ENCODE peak calls at places on chromosomes 12 and 14, in five cellular contexts. W is stimulated activated naive CD8-positive, alpha-beta T cell treated with anti-CD3 and anti-CD28 coated beads, Interleukin-15, Interleukin-2, amounts not matched to agents 100 U/mL and 50 U/mL, for 24 hours; X is effector CD4-positive, alpha-beta T cell; Z is amygdala; K is NCI-H1417. C is an unnamed sample.

GRCh38 chr12:132955933-132956725 is at the start of gene ZNF605:
- DNase-seq in K (peak), Z (peak), X (peak), W (peak), C (peak)

GRCh38 chr12:53184828-53185227 is 4.1 kb upstream of the CSAD start:
- DNase-seq in W (no peak), Z (no peak), X (no peak), K (no peak), C (no peak)

GRCh38 chr12:53643232-53643992 is 17.2 kb upstream of the ATF7 start:
- DNase-seq in Z (no peak), X (no peak), W (no peak), K (no peak), C (no peak)

GRCh38 chr12:103779410-103780092 is 61.5 kb downstream of the NT5DC3 start:
- DNase-seq in K (no peak), Z (no peak), X (no peak), W (no peak), C (peak)

GRCh38 chr12:89236237-89236636 is 116.1 kb downstream of the DUSP6 start:
- DNase-seq in K (no peak), X (no peak), W (no peak), Z (no peak), C (no peak)

GRCh38 chr14:66495214-66496098 is 9.3 kb downstream of the CCDC196 start:
- DNase-seq in W (peak), K (peak), X (peak), Z (peak), C (peak)

GRCh38 chr14:22303589-22304195 is 285.3 kb downstream of the DAD1 start:
- DNase-seq in W (no peak), X (no peak), Z (no peak), K (peak), C (no peak)

GRCh38 chr12:13404111-13404628 is 207.6 kb downstream of the EMP1 start:
- DNase-seq in W (no peak), X (no peak), Z (no peak), K (no peak), C (no peak)

GRCh38 chr12:998020-998874 is 7.2 kb downstream of the ERC1 start:
- DNase-seq in X (no peak), K (no peak), W (no peak), Z (no peak), C (no peak)

GRCh38 chr12:8950702-8951478 is 1.4 kb upstream of the M6PR start:
- DNase-seq in Z (no peak), K (no peak), W (no peak), X (no peak), C (no peak)

GRCh38 chr14:73753043-73753886 is 39.1 kb upstream of the PNMA1 start:
- DNase-seq in Z (no peak), K (no peak), W (no peak), X (peak), C (no peak)

GRCh38 chr14:94713115-94713514 is 56.8 kb downstream of the GSC start:
- DNase-seq in Z (no peak), W (no peak), X (no peak), K (no peak), C (no peak)

GRCh38 chr12:88432536-88433462 is 147.5 kb downstream of the KITLG start:
- DNase-seq in X (no peak), K (no peak), Z (no peak), W (no peak), C (no peak)

GRCh38 chr14:70086685-70087379 is 101.9 kb downstream of the SLC8A3 start:
- DNase-seq in X (no peak), Z (no peak), K (peak), W (peak), C (peak)

GRCh38 chr14:94174622-94175402 is 690 bp downstream of the PPP4R4 start:
- DNase-seq in W (peak), K (peak), X (no peak), Z (no peak), C (no peak)

GRCh38 chr12:53345486-53346195 is 9.5 kb upstream of the SP7 start:
- DNase-seq in K (no peak), W (no peak), Z (no peak), X (no peak), C (peak)

GRCh38 chr12:94191023-94191422 is 42.6 kb downstream of the PLXNC1 start:
- DNase-seq in X (no peak), W (no peak), K (no peak), Z (no peak), C (no peak)

GRCh38 chr14:75793806-75794205 is 132.8 kb downstream of the TTLL5 start:
- DNase-seq in X (no peak), W (no peak), K (no peak), Z (no peak), C (no peak)

GRCh38 chr14:25048170-25049126 is 1.5 kb downstream of the STXBP6 start:
- DNase-seq in K (no peak), W (no peak), Z (no peak), X (no peak), C (no peak)

GRCh38 chr14:48672506-48672905 is 913.7 kb downstream of the RPS29 start:
- DNase-seq in W (no peak), K (no peak), X (no peak), Z (no peak), C (no peak)